ENCODE peak calls at places on chromosomes 12 and 14, in four cellular contexts. U is progenitor cell of endocrine pancreas; R is natural killer cell treated with Interleukin-12 subunit alpha and Interleukin-12 subunit beta and Interleukin-15 and Interleukin-18, amount 100 ng/mL, for 72 hours; O is psoas muscle. G is an unnamed sample.

GRCh38 chr14:33774866-33775519 is 175.9 kb downstream of the EGLN3 start:
- DNase-seq in O (no peak), U (no peak), R (no peak), G (no peak)

GRCh38 chr12:130925616-130926015 is 28.1 kb upstream of the ADGRD1 start:
- DNase-seq in O (no peak), R (no peak), U (no peak), G (no peak)

GRCh38 chr12:71014180-71014785 is 93.7 kb upstream of the PTPRR start:
- DNase-seq in U (no peak), R (no peak), O (no peak), G (peak)

GRCh38 chr12:43789941-43790340 is 16.2 kb downstream of the TWF1 start:
- DNase-seq in O (no peak), U (no peak), R (no peak), G (peak)

GRCh38 chr12:6280053-6280469 is 30.4 kb upstream of the PLEKHG6 start:
- DNase-seq in R (no peak), U (no peak), O (no peak), G (peak)

GRCh38 chr14:99734406-99735051 is 50.4 kb downstream of the CYP46A1 start:
- DNase-seq in O (peak), R (peak), U (no peak), G (no peak)

GRCh38 chr12:121797937-121798801 is 4.7 kb upstream of the RHOF start:
- DNase-seq in U (no peak), R (no peak), O (peak), G (peak)

GRCh38 chr12:103455020-103455763 is 40.6 kb downstream of the C12orf42 start:
- DNase-seq in O (no peak), R (no peak), U (no peak), G (no peak)

GRCh38 chr14:101225116-101225728 is 321.7 kb upstream of the RTL1 start:
- DNase-seq in O (peak), R (peak), U (no peak), G (no peak)

GRCh38 chr12:124332068-124332672 is 37.3 kb downstream of the RFLNA start:
- DNase-seq in O (no peak), U (no peak), R (no peak), G (peak)

G was measured in cardiac muscle cell.